ENCODE peak calls at places on chromosomes 7 and 10, in four cellular contexts. S, C, Z and Q are unnamed samples.

GRCh38 chr7:57403601-57404342 is 46.2 kb upstream of the ZNF716 start:
- DNase-seq in C (no peak), S (no peak), Z (peak), Q (no peak)

GRCh38 chr7:92695308-92696261 is 105.4 kb upstream of the FAM133B start:
- DNase-seq in C (no peak), Z (no peak), S (peak), Q (no peak)

GRCh38 chr10:43212043-43212721 is 54.7 kb downstream of the RASGEF1A start:
- DNase-seq in Z (no peak), C (no peak), S (no peak), Q (no peak)

GRCh38 chr10:45463244-45464116 is 89.5 kb downstream of the ALOX5 start:
- DNase-seq in Z (no peak), C (no peak), S (no peak), Q (no peak)

GRCh38 chr7:151540146-151540545 is 20.5 kb upstream of the RHEB start:
- DNase-seq in S (no peak), C (no peak), Z (no peak), Q (no peak)

GRCh38 chr10:62844280-62845011 is 28.3 kb upstream of the EGR2 start:
- DNase-seq in Z (no peak), C (no peak), S (no peak), Q (peak)

GRCh38 chr7:88167223-88167622 is 52.6 kb downstream of the SRI start:
- DNase-seq in Z (no peak), S (no peak), C (no peak), Q (no peak)

GRCh38 chr7:105932835-105933477 is 30.1 kb upstream of the CDHR3 start:
- DNase-seq in S (peak), Z (peak), C (no peak), Q (no peak)

GRCh38 chr7:95028683-95029082 is 121.3 kb downstream of the PPP1R9A start:
- DNase-seq in Z (no peak), S (peak), C (no peak), Q (no peak)

GRCh38 chr10:99555371-99556224 is 22.9 kb downstream of the NKX2-3 start:
- DNase-seq in Z (no peak), S (no peak), C (no peak), Q (peak)

GRCh38 chr10:102813734-102814455 is 23.3 kb downstream of the CYP17A1 start:
- DNase-seq in C (no peak), S (peak), Z (peak), Q (no peak)

GRCh38 chr10:103763374-103764202 is 91.8 kb downstream of the SH3PXD2A start:
- DNase-seq in S (peak), Z (peak), C (no peak), Q (peak)

GRCh38 chr7:73827568-73828106 is 3.2 kb upstream of the CLDN4 start:
- DNase-seq in Z (peak), S (no peak), C (no peak), Q (no peak)

GRCh38 chr7:69786707-69787395 is 188.6 kb downstream of the AUTS2 start:
- DNase-seq in Z (no peak), C (no peak), S (no peak), Q (no peak)

GRCh38 chr7:132270517-132270916 is 305.8 kb downstream of the PLXNA4 start:
- DNase-seq in C (no peak), S (no peak), Z (no peak), Q (no peak)

GRCh38 chr10:77841711-77842375 is 84.7 kb downstream of the DLG5 start:
- DNase-seq in S (no peak), Z (no peak), C (no peak), Q (no peak)

GRCh38 chr7:8204674-8205377 is 57.1 kb downstream of the ICA1 start:
- DNase-seq in S (no peak), C (no peak), Z (no peak), Q (no peak)

GRCh38 chr7:68550635-68551034 is 1047.6 kb upstream of the AUTS2 start:
- DNase-seq in Z (no peak), S (no peak), C (no peak), Q (no peak)

GRCh38 chr7:117791877-117792780 is 81.1 kb downstream of the CTTNBP2 start:
- DNase-seq in C (peak), Z (no peak), S (no peak), Q (no peak)

GRCh38 chr10:22550732-22551131 is 163.6 kb downstream of the PIP4K2A start:
- DNase-seq in C (peak), Z (peak), S (peak), Q (peak)

GRCh38 chr7:94888542-94888941 is 18.9 kb upstream of the PPP1R9A start:
- DNase-seq in Z (no peak), C (no peak), S (peak), Q (no peak)

GRCh38 chr7:8353991-8354390 is 79.4 kb upstream of the NXPH1 start:
- DNase-seq in S (no peak), Z (no peak), C (no peak), Q (no peak)

GRCh38 chr10:12201543-12201942 is 5.6 kb downstream of the CDC123 start:
- DNase-seq in S (no peak), C (no peak), Z (no peak), Q (peak)

GRCh38 chr7:131010029-131010705 is 276.2 kb upstream of the KLF14 start:
- DNase-seq in Z (no peak), S (no peak), C (no peak), Q (no peak)

GRCh38 chr7:51265066-51265907 is 51.3 kb downstream of the COBL start:
- DNase-seq in C (no peak), S (no peak), Z (no peak), Q (no peak)

GRCh38 chr10:46091834-46092522 is 45.9 kb upstream of the MSMB start:
- DNase-seq in C (no peak), S (no peak), Z (no peak), Q (peak)

GRCh38 chr7:151398446-151399304 is 11.2 kb downstream of the WDR86 start:
- DNase-seq in Z (no peak), S (no peak), C (no peak), Q (no peak)

GRCh38 chr10:43374194-43374593 is 2.8 kb downstream of the FXYD4 start:
- DNase-seq in Z (no peak), S (no peak), C (no peak), Q (no peak)

GRCh38 chr10:79928028-79928583 is 20.8 kb downstream of the SFTPD start:
- DNase-seq in C (no peak), S (no peak), Z (no peak), Q (no peak)

GRCh38 chr10:131172433-131172832 is 139.1 kb downstream of the TCERG1L start:
- DNase-seq in S (no peak), Z (no peak), C (no peak), Q (no peak)

GRCh38 chr10:5447071-5447470 is 34.7 kb downstream of the NET1 start:
- DNase-seq in S (no peak), Z (no peak), C (no peak), Q (no peak)

DNA sequence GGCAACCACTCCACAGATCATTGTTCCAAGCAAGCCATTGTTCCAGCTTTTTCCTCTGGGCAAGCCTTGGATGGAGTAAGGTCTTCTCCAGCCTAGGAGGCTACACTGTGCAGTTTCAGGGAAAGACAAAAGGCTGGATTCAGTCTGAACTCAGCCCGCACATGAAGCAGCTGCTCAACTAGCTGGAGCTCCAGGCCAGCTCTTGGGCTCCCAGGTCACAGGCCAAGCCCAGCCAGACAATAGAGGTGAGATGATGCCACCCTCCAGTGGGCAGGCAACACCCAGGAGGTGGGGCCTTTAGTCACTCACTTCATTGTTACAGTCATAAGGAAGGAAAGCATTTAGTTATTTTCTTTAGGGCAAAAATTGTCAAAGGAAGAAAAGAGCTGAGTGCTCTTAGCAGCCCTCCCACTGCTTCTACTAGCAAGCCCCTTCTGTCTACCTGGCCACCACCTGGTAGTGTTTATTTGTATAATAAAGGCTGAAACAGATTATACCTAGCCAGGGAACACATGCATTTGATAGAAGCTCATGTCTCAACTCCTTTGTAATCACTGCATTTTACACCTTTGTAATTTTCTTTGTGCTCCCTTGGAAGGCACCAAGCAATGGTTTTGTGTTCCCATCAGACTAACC is 253.4 kb downstream of the WDR11 start:
- DNase-seq in C (no peak), S (no peak), Z (no peak), Q (no peak)
- TF ChIP-seq CTCF in C (no peak), S (no peak), Z (no peak), Q (no peak)

GRCh38 chr10:124572751-124573150 is 111.1 kb downstream of the LHPP start:
- DNase-seq in C (no peak), S (no peak), Z (no peak), Q (no peak)
- TF ChIP-seq CTCF in C (no peak), S (no peak), Z (no peak), Q (no peak)

GRCh38 chr7:45153238-45153637 is 4.4 kb upstream of the RAMP3 start:
- DNase-seq in Z (no peak), S (no peak), C (no peak), Q (no peak)
- TF ChIP-seq CTCF in Z (no peak), S (no peak), C (no peak), Q (no peak)

DNA sequence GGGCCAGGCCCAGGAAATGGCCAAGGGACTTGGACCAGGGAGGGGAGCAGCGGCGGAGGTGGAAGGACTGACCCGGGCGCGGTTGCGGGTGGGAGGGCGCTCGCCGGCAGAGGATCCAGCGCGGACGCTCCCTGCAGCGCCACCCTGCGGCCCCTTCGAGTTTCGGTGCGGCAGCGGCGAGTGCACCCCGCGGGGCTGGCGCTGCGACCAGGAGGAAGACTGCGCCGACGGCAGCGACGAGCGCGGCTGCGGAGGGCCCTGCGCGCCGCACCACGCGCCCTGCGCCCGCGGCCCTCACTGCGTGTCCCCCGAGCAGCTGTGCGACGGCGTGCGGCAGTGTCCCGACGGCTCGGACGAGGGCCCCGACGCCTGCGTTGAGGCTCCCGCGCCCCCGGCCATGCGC is 16.8 kb upstream of the ZNF467 start:
- DNase-seq in C (peak), Z (no peak), S (no peak), Q (peak)
- TF ChIP-seq CTCF in C (peak), Z (peak), S (peak), Q (peak)

GRCh38 chr10:73998623-73999622 is 1.0 kb downstream of the VCL start:
- DNase-seq in Z (peak), C (peak), S (peak), Q (peak)
- TF ChIP-seq CTCF in Z (peak), C (no peak), S (peak), Q (no peak)

GRCh38 chr7:157475601-157476000 is 138.8 kb downstream of the DNAJB6 start:
- DNase-seq in C (no peak), S (no peak), Z (peak), Q (no peak)

GRCh38 chr7:157476201-157476600 is 139.4 kb downstream of the DNAJB6 start:
- DNase-seq in S (no peak), Z (peak), C (no peak), Q (no peak)

GRCh38 chr7:157473051-157473569 is 136.3 kb downstream of the DNAJB6 start:
- DNase-seq in Z (no peak), S (no peak), C (no peak), Q (no peak)

GRCh38 chr7:157475095-157475494 is 138.3 kb downstream of the DNAJB6 start:
- DNase-seq in C (no peak), Z (no peak), S (no peak), Q (no peak)

GRCh38 chr7:157474685-157475084 is 137.9 kb downstream of the DNAJB6 start:
- DNase-seq in Z (peak), S (no peak), C (no peak), Q (peak)
- TF ChIP-seq CTCF in Z (no peak), S (peak), C (no peak), Q (peak)

DNA sequence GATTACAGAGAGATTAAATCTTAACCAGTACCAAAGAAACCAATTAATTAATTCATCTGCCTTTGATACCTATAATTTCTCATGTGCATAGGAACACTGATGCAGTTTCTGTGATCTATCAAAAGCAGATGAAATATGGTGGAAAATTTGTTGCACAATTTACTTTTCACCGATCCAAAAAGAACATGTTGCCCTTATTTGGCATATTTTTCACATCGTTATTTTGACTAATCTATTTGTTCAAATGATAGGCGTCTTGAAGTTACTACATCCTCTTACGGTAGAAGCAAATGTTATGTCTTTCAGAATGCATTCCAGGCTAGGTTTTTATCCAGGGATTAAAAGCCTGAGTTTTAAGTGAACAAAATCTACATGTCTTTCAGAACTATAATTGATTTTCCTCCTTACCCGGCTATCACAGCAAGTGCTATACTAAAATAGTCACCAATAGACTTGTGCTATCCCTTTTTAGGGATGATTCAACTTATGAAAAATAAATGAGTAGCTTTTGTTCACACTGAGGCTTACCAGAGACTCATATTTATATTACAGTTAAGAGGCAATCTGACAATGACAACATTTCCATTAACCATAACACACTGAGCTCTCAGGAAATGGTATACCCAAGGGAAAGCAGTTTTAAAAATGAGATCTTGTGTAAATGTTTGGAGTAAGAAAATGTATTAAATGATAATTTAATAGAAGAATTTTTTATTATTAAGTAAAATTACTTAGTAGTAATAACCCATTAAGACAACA is 16.8 kb upstream of the TES start:
- DNase-seq in C (no peak), S (peak), Z (no peak), Q (no peak)
- TF ChIP-seq CTCF in C (no peak), S (no peak), Z (no peak), Q (no peak)

DNA sequence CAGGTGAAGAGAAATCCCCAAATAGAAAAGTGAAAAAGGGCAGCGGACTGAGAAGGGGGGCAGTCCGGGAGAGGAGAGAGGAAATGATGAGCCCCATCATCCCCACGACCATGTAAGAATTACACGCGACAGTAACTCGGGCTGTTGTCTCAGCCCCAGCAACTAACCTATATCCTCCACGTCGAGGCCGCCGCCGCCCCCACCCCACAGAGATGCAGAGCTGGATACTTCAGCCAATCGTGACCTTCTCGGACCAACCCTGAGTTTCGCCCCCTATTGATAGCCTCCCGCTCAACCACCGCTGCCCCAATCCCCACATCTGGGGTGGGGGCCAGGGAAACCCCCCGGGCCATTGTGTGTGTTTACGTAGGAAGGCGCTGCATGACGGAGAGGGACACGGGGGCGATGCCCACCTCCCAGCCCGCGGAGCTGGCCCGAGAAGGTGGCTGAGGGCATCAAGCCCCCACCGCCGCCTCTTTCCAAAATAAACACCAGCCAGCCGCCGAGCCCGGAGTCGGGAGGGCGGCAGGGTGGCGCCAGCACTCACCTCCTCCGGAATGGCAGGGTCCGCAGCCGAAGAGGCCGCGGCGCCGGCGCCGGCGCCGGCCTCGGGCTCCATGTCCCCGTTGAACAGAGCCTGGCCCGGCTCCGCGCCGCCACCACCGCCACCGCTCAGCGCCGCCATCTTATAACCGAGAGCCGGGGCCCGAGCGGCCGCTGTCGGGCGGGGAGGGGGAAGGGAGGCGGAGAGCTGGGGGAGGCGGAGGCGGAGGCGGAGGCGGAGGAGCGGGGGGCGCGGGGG is 509 bp downstream of the BRAF start:
- DNase-seq in Z (peak), C (peak), S (peak), Q (peak)
- TF ChIP-seq CTCF in Z (peak), C (peak), S (peak), Q (no peak)

GRCh38 chr7:142919656-142920055 is 13.9 kb downstream of the TRPV5 start:
- DNase-seq in Z (no peak), C (no peak), S (no peak), Q (no peak)

GRCh38 chr7:142927085-142927745 is 6.3 kb downstream of the TRPV5 start:
- DNase-seq in S (no peak), C (no peak), Z (no peak), Q (no peak)

GRCh38 chr7:142930126-142930730 is 3.3 kb downstream of the TRPV5 start:
- DNase-seq in Z (no peak), C (no peak), S (no peak), Q (no peak)

GRCh38 chr7:142927949-142928348 is 5.6 kb downstream of the TRPV5 start:
- DNase-seq in Z (no peak), S (no peak), C (no peak), Q (no peak)

DNA sequence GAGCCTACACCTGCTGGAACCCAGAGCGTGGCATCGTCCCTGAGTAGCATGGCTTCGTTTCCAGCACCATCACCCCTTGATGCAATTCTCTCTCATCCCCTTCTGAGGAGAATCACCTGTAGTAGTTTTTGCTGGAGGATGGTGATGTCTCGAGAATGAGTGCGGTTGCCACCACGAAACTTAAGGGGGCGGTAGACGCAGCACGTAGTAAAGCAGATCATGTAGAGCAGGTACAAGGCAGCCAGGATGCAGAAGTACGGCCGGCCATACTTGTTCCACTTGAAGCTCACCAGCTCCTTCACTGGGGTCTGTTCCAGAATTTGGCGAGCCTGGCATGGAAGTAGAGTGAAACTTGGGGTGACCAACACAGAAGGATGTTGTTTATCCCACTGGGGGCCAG is 8.1 kb downstream of the TRPV5 start:
- DNase-seq in S (no peak), Z (no peak), C (no peak), Q (peak)
- TF ChIP-seq CTCF in S (no peak), Z (no peak), C (peak), Q (no peak)

GRCh38 chr7:26295015-26295414 is 3.4 kb downstream of the SNX10 start:
- DNase-seq in S (no peak), Z (no peak), C (no peak), Q (no peak)

GRCh38 chr7:26291251-26291650 is 411 bp upstream of the SNX10 start:
- DNase-seq in C (no peak), Z (no peak), S (no peak), Q (no peak)

GRCh38 chr7:26293569-26294308 is 2.1 kb downstream of the SNX10 start:
- DNase-seq in S (no peak), C (peak), Z (no peak), Q (peak)

GRCh38 chr7:26292768-26293560 is 1.3 kb downstream of the SNX10 start:
- DNase-seq in S (no peak), Z (no peak), C (no peak), Q (peak)

GRCh38 chr7:26291699-26292538 is at the start of gene SNX10:
- DNase-seq in C (peak), Z (peak), S (no peak), Q (peak)
- TF ChIP-seq CTCF in C (peak), Z (no peak), S (no peak), Q (no peak)